ENCODE peak calls at places on chromosomes 16 and 17, in seven cellular contexts. I, L, O, G, J, P and C are unnamed samples.

GRCh38 chr16:88759245-88759975 is 25.6 kb downstream of the PIEZO1 start:
- DNase-seq in I (peak; percentile 48), L (no peak), O (no peak), G (no peak), J (no peak), P (no peak), C (no peak)

GRCh38 chr17:1039511-1040215 is 42.7 kb downstream of the TIMM22 start:
- DNase-seq in I (peak; percentile 15), L (no peak), O (no peak), G (peak; percentile 19), J (no peak), P (no peak), C (no peak)

GRCh38 chr16:1277945-1278282 is 22.0 kb downstream of the TPSD1 start:
- DNase-seq in I (no peak), L (no peak), O (no peak), G (no peak), J (peak; percentile 82), P (no peak), C (no peak)

GRCh38 chr17:60959696-60960095 is 282.0 kb downstream of the BCAS3 start:
- DNase-seq in I (no peak), L (no peak), O (no peak), G (no peak), J (no peak), P (no peak), C (no peak)

GRCh38 chr17:73165616-73166404 is 1.0 kb downstream of the SSTR2 start:
- DNase-seq in I (no peak), L (peak; percentile 45), O (no peak), G (no peak), J (no peak), P (no peak), C (no peak)

GRCh38 chr17:60305141-60305540 is 86.8 kb downstream of the USP32 start:
- DNase-seq in I (peak; percentile 5), L (peak; percentile 27), O (no peak), G (no peak), J (no peak), P (no peak), C (no peak)

GRCh38 chr16:28189237-28189636 is 22.5 kb downstream of the XPO6 start:
- DNase-seq in I (peak; percentile 19), L (no peak), O (peak; percentile 43), G (no peak), J (no peak), P (no peak), C (no peak)

GRCh38 chr16:65024649-65025243 is 97.1 kb downstream of the CDH11 start:
- DNase-seq in I (peak; percentile 52), L (no peak), O (no peak), G (no peak), J (no peak), P (no peak), C (no peak)

GRCh38 chr17:5468075-5468473 is 708 bp downstream of the DHX33 start:
- DNase-seq in I (no peak), L (peak; percentile 34), O (no peak), G (no peak), J (no peak), P (no peak), C (no peak)

GRCh38 chr17:48181653-48182052 is 74.1 kb downstream of the SNX11 start:
- DNase-seq in I (peak; percentile 36), L (no peak), O (no peak), G (no peak), J (no peak), P (no peak), C (no peak)
- TF ChIP-seq CTCF in I (peak; percentile 36), L (peak; percentile 17), O (no peak), G (no peak), J (peak; percentile 53), P (peak; percentile 8), C (peak; percentile 48)

DNA sequence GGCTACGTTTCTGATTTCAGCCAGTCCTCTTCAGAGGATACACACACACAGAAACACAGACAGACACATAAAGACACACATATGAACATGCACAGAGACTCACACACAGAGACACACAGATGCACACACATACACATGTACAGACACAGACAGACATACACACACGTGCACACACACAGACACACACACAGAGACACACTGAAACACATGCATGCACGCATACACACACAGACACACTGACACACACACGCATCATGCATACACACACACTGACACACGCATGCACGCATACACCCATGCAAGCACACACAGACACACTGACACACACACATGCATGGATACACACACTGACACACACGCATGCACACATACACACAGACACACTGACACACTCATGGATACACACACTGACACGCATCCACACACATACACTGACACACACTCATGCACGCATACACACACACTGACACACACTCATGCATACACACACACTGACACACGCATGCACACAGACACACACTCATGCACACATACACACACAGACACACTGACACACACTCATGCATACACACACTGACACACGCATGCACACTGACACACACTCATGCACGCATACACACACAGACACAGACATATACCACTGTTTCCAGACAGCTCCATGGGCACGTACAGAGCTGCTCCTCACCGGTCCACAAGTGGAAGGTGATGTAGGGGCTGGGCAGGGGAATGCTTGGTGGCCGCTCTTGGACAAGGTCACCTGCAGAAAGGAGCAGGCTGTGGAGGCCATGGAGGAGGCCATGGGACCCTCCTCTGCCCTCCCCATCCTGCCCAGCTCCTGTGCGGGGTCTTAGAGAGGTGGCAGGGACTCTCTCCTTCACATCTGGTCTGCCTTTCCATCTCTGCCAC is 30.1 kb upstream of the MFSD6L start:
- DNase-seq in I (no peak), L (no peak), O (no peak), G (no peak), J (peak; percentile 75), P (no peak), C (no peak)
- TF ChIP-seq CTCF in I (no peak), L (no peak), O (no peak), G (no peak), J (no peak), P (no peak), C (no peak)

DNA sequence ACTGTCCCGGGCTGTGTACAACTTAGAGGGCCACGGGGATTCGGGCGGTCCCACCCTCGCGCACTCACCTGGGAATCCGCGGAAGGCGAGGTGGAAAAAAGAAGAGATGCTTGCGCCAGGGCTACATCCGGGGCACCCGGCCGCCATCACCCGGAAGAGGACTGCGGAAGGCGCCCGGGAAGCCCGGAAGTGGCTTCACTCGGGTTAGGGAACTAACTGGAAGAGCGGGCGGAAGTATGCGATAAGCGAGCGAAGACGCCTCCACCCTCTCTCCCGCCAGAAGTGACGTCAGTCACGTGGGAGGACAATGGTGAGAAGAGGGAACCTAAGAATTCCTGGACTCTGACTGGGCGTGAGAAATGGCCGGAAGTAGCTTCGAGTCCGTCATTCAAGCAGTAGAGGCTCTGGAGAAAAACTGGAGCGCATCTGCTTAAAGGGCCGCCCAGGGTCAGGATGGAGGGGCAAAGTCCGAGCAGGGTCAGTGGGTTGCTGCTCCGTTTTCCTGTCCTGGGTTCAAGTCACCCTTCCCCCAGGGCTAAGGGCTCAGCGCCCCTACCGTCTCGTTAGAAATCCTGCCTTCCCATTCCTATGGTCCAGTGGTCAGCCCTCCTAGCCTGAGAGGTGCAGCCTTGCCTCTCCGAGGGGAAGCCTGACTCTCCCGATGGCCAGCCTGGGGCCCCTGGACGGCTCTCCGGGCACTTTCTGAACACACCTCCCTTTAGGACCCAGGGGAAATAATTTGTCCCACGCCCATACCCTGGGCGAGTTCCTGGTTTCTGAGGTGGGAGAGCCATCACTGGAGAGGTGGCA is at the start of gene CD2BP2:
- DNase-seq in I (peak; percentile 100), L (peak; percentile 94), O (peak; percentile 86), G (peak; percentile 94), J (peak; percentile 97), P (peak; percentile 99), C (peak; percentile 78)
- TF ChIP-seq CTCF in I (no peak), L (no peak), O (no peak), G (no peak), J (peak; percentile 20), P (peak; percentile 6), C (no peak)

GRCh38 chr17:16027708-16028584 is 28.3 kb downstream of the TTC19 start:
- DNase-seq in I (peak; percentile 84), L (peak; percentile 50), O (no peak), G (no peak), J (no peak), P (peak; percentile 66), C (no peak)
- TF ChIP-seq CTCF in I (peak; percentile 3), L (no peak), O (no peak), G (no peak), J (no peak), P (no peak), C (no peak)

GRCh38 chr17:78828470-78829185 is 12.0 kb downstream of the USP36 start:
- DNase-seq in I (peak; percentile 40), L (no peak), O (no peak), G (no peak), J (no peak), P (no peak), C (no peak)
- TF ChIP-seq CTCF in I (peak; percentile 70), L (no peak), O (no peak), G (no peak), J (peak; percentile 27), P (peak; percentile 28), C (no peak)

DNA sequence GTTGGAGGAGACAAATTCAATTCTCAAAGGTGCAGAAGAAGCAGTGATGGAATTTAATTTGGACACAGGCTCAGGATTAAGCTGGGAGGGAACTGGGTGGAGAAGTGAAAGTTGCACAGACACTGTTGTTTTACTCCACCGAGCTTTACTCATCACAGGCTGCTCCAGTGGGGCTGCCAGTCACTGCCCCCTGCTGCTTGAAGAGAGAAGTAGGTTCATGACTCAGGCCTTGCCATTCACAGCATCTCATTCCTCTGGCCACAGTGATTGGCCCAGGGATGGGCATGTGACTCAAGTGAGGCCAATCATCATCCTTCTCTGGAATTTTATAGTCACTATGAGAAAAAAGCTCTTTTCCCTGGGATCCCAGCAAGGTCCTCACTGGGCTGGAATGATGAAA is 11.8 kb downstream of the GNAO1 start:
- DNase-seq in I (no peak), L (peak; percentile 51), O (peak; percentile 28), G (no peak), J (no peak), P (no peak), C (no peak)
- TF ChIP-seq CTCF in I (peak; percentile 23), L (peak; percentile 31), O (peak; percentile 29), G (no peak), J (no peak), P (peak; percentile 1), C (peak; percentile 38)

GRCh38 chr17:6577686-6578263 is 21.4 kb upstream of the PITPNM3 start:
- DNase-seq in I (no peak), L (no peak), O (no peak), G (no peak), J (no peak), P (no peak), C (no peak)

GRCh38 chr17:6574689-6575595 is 18.6 kb upstream of the PITPNM3 start:
- DNase-seq in I (peak; percentile 76), L (peak; percentile 81), O (peak; percentile 17), G (no peak), J (no peak), P (no peak), C (no peak)

GRCh38 chr17:6575596-6575988 is 19.2 kb upstream of the PITPNM3 start:
- DNase-seq in I (no peak), L (no peak), O (no peak), G (no peak), J (no peak), P (no peak), C (no peak)

GRCh38 chr17:6573982-6574688 is 17.8 kb upstream of the PITPNM3 start:
- DNase-seq in I (no peak), L (no peak), O (no peak), G (no peak), J (peak; percentile 57), P (no peak), C (no peak)

GRCh38 chr17:6576038-6576437 is 19.7 kb upstream of the PITPNM3 start:
- DNase-seq in I (no peak), L (peak; percentile 18), O (no peak), G (no peak), J (no peak), P (no peak), C (no peak)
- TF ChIP-seq CTCF in I (no peak), L (no peak), O (no peak), G (no peak), J (no peak), P (no peak), C (no peak)